ENCODE peak calls at places on chromosomes 16 and 17, in nine cellular contexts. One of them, this sample, is unnamed.

GRCh38 chr16:397135-397661 is at the start of gene NME4:
- DNase-seq in WERI-Rb-1: no peak
- DNase-seq in WTC11: peak; percentile 50
- DNase-seq in mucosa of descending colon: no peak
- DNase-seq in GM13977: peak; percentile 74
- DNase-seq in tibial artery: no peak
- DNase-seq in uterus: no peak
- DNase-seq in GM10248: peak; percentile 60
- DNase-seq in HCT116: no peak
- DNase-seq in this sample: no peak

GRCh38 chr16:27314161-27314723 is 468 bp downstream of the IL4R start:
- DNase-seq in uterus: peak; percentile 76
- DNase-seq in mucosa of descending colon: peak; percentile 61
- DNase-seq in tibial artery: peak; percentile 69
- DNase-seq in GM13977: peak; percentile 65
- DNase-seq in WERI-Rb-1: peak; percentile 35
- DNase-seq in GM10248: peak; percentile 59
- DNase-seq in HCT116: peak; percentile 42
- DNase-seq in WTC11: peak; percentile 34
- DNase-seq in this sample: no peak

GRCh38 chr16:9008335-9009260 is 44.9 kb upstream of the USP7 start:
- DNase-seq in mucosa of descending colon: peak; percentile 89
- DNase-seq in GM10248: peak; percentile 90
- DNase-seq in GM13977: peak; percentile 91
- DNase-seq in WTC11: peak; percentile 92
- DNase-seq in tibial artery: peak; percentile 63
- DNase-seq in HCT116: no peak
- DNase-seq in uterus: peak; percentile 43
- DNase-seq in WERI-Rb-1: peak; percentile 87
- DNase-seq in this sample: peak; percentile 7

GRCh38 chr16:85761866-85762265 is 11.0 kb upstream of the C16orf74 start:
- DNase-seq in WERI-Rb-1: no peak
- DNase-seq in tibial artery: no peak
- DNase-seq in mucosa of descending colon: no peak
- DNase-seq in GM13977: no peak
- DNase-seq in uterus: no peak
- DNase-seq in WTC11: no peak
- DNase-seq in GM10248: no peak
- DNase-seq in HCT116: no peak
- DNase-seq in this sample: no peak

GRCh38 chr16:4175849-4176248 is 59.6 kb upstream of the ADCY9 start:
- DNase-seq in GM13977: no peak
- DNase-seq in GM10248: no peak
- DNase-seq in HCT116: no peak
- DNase-seq in tibial artery: no peak
- DNase-seq in mucosa of descending colon: no peak
- DNase-seq in WERI-Rb-1: no peak
- DNase-seq in WTC11: no peak
- DNase-seq in uterus: no peak
- DNase-seq in this sample: no peak

GRCh38 chr16:11539635-11540034 is 47.1 kb downstream of the LITAF start:
- DNase-seq in GM10248: no peak
- DNase-seq in GM13977: no peak
- DNase-seq in WERI-Rb-1: no peak
- DNase-seq in mucosa of descending colon: no peak
- DNase-seq in HCT116: no peak
- DNase-seq in WTC11: no peak
- DNase-seq in tibial artery: no peak
- DNase-seq in uterus: no peak
- DNase-seq in this sample: no peak

GRCh38 chr17:63498621-63499195 is 21.8 kb downstream of the ACE start:
- DNase-seq in HCT116: no peak
- DNase-seq in GM10248: no peak
- DNase-seq in uterus: no peak
- DNase-seq in WTC11: no peak
- DNase-seq in WERI-Rb-1: no peak
- DNase-seq in mucosa of descending colon: no peak
- DNase-seq in GM13977: no peak
- DNase-seq in tibial artery: no peak
- DNase-seq in this sample: no peak

GRCh38 chr16:9232102-9232501 is 140.7 kb downstream of the HAPSTR1 start:
- DNase-seq in WERI-Rb-1: no peak
- DNase-seq in mucosa of descending colon: no peak
- DNase-seq in WTC11: no peak
- DNase-seq in uterus: no peak
- DNase-seq in HCT116: no peak
- DNase-seq in GM10248: no peak
- DNase-seq in GM13977: no peak
- DNase-seq in tibial artery: no peak
- DNase-seq in this sample: no peak

DNA sequence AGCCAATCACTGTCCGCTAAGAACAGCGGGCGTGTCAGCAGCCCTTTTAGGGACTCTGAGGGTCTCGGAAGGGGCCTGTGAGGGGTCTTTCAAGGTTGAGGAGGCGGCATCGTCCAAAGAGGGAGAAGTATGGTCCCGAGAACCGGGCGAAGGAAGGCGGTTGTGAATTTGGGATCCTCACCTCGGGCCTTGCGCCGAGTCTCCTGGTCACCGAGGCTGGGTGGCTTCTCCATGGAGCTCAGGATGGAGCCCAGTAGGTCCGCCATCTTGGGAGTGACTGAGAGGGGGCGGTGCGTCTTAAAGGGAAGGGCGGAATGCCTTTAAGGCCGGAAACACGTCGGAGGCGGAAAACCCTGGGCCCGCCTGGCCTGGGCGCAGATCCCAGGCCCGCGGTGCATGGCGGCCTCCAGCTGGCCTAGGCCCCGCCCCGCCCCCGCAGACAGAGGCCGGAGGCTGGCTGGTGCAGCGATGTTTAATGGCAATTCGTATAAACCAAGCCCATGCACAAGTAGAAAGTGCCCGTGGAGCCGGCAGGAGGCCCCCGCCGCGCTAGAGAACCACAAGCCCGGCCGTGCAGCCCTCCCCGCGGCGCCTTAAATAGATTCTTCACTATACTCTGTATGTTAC is at the start of gene SPAG7:
- DNase-seq in uterus: peak; percentile 93
- DNase-seq in tibial artery: peak; percentile 93
- DNase-seq in WTC11: peak; percentile 91
- DNase-seq in WERI-Rb-1: peak; percentile 93
- DNase-seq in GM13977: peak; percentile 97
- DNase-seq in mucosa of descending colon: peak; percentile 95
- DNase-seq in HCT116: peak; percentile 95
- DNase-seq in GM10248: peak; percentile 96
- DNase-seq in this sample: peak; percentile 92
- TF ChIP-seq CTCF in uterus: peak; percentile 33
- TF ChIP-seq CTCF in tibial artery: no peak
- TF ChIP-seq CTCF in WTC11: no peak
- TF ChIP-seq CTCF in WERI-Rb-1: no peak
- TF ChIP-seq CTCF in GM13977: no peak
- TF ChIP-seq CTCF in mucosa of descending colon: no peak
- TF ChIP-seq CTCF in HCT116: no peak
- TF ChIP-seq CTCF in GM10248: no peak
- TF ChIP-seq CTCF in this sample: peak; percentile 1

DNA sequence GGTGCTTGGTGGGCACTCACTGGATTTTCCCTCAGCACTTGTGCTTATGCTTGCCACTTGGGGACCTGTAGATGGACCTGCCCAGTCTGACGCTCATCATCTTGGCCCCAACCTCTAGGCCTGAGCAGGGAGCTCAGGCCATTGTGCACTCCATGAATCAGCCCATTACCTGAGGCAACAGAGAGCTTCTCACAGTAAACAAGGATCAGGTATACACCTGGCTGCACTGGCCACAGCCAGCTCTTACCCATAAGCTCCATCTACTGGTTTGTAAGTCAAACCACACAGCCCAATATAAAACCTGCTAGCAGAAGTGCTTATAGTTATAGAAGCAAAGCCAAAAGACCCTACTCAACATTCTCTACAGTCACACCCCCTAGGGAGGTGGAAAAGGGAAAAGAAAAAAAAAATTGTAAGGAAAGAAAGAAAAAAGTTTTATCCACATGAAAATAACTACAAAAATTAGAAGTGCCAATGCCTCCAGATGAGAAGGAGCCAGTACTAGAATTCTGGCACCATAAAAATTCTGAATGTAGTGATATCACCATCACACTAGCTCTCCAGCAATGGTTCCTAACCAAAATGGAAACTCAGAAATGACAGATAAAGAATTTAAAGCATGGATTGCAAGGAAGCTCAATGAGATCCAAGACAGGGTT is 87.8 kb upstream of the CDH5 start:
- DNase-seq in GM13977: no peak
- DNase-seq in WTC11: no peak
- DNase-seq in mucosa of descending colon: no peak
- DNase-seq in GM10248: no peak
- DNase-seq in tibial artery: no peak
- DNase-seq in HCT116: no peak
- DNase-seq in WERI-Rb-1: no peak
- DNase-seq in uterus: no peak
- DNase-seq in this sample: no peak
- TF ChIP-seq CTCF in GM13977: no peak
- TF ChIP-seq CTCF in WTC11: no peak
- TF ChIP-seq CTCF in mucosa of descending colon: no peak
- TF ChIP-seq CTCF in GM10248: no peak
- TF ChIP-seq CTCF in tibial artery: no peak
- TF ChIP-seq CTCF in HCT116: peak; percentile 34
- TF ChIP-seq CTCF in WERI-Rb-1: no peak
- TF ChIP-seq CTCF in uterus: no peak
- TF ChIP-seq CTCF in this sample: peak; percentile 47

GRCh38 chr17:56765449-56765848 is 68.3 kb downstream of the C17orf67 start:
- DNase-seq in mucosa of descending colon: no peak
- DNase-seq in GM13977: no peak
- DNase-seq in HCT116: no peak
- DNase-seq in uterus: no peak
- DNase-seq in WTC11: no peak
- DNase-seq in GM10248: no peak
- DNase-seq in tibial artery: no peak
- DNase-seq in WERI-Rb-1: no peak
- DNase-seq in this sample: no peak
- TF ChIP-seq CTCF in mucosa of descending colon: no peak
- TF ChIP-seq CTCF in GM13977: no peak
- TF ChIP-seq CTCF in HCT116: no peak
- TF ChIP-seq CTCF in uterus: no peak
- TF ChIP-seq CTCF in WTC11: no peak
- TF ChIP-seq CTCF in GM10248: no peak
- TF ChIP-seq CTCF in tibial artery: no peak
- TF ChIP-seq CTCF in WERI-Rb-1: no peak
- TF ChIP-seq CTCF in this sample: no peak

GRCh38 chr17:17201907-17202306 is 4.2 kb downstream of the PLD6 start:
- DNase-seq in tibial artery: no peak
- DNase-seq in GM10248: no peak
- DNase-seq in GM13977: no peak
- DNase-seq in WERI-Rb-1: no peak
- DNase-seq in mucosa of descending colon: no peak
- DNase-seq in HCT116: no peak
- DNase-seq in WTC11: no peak
- DNase-seq in uterus: no peak
- DNase-seq in this sample: no peak

GRCh38 chr17:17204041-17204591 is 2.0 kb downstream of the PLD6 start:
- DNase-seq in WTC11: no peak
- DNase-seq in uterus: no peak
- DNase-seq in GM10248: no peak
- DNase-seq in tibial artery: peak; percentile 52
- DNase-seq in GM13977: no peak
- DNase-seq in mucosa of descending colon: no peak
- DNase-seq in HCT116: no peak
- DNase-seq in WERI-Rb-1: no peak
- DNase-seq in this sample: no peak

GRCh38 chr17:17201271-17201670 is 4.9 kb downstream of the PLD6 start:
- DNase-seq in WERI-Rb-1: no peak
- DNase-seq in WTC11: no peak
- DNase-seq in mucosa of descending colon: no peak
- DNase-seq in GM10248: no peak
- DNase-seq in GM13977: no peak
- DNase-seq in tibial artery: no peak
- DNase-seq in HCT116: no peak
- DNase-seq in uterus: no peak
- DNase-seq in this sample: peak; percentile 90

GRCh38 chr17:17204635-17205231 is 1.4 kb downstream of the PLD6 start:
- DNase-seq in WERI-Rb-1: no peak
- DNase-seq in WTC11: no peak
- DNase-seq in uterus: no peak
- DNase-seq in tibial artery: no peak
- DNase-seq in GM13977: no peak
- DNase-seq in HCT116: no peak
- DNase-seq in GM10248: no peak
- DNase-seq in mucosa of descending colon: no peak
- DNase-seq in this sample: no peak

DNA sequence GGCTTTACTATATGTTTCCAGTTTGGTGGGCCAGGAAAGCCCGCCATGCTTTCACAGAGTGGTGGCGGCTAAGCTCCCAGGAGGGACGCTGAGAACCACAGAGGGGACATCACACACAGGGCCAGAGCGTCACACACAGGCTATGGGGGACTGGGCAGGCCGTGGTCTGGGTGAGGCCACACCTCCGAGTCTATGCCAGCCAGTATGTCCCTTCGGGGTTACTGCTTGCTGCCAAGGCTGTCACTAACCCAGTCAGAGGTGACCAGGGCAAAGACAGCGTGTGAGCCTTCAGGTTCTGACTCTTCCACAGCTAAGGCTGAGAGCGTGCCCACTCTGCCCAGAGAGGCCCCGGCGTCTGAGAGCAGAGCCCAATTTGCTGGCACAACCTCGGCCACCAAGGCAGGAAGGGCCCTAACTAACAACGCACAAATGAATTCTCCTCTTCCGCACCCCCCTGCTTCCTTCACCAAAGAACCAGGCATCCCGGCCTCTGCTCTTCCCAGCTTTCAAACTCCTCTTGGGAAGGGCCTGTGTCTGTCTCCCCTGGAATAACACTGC is 2.9 kb downstream of the PLD6 start:
- DNase-seq in uterus: no peak
- DNase-seq in GM13977: no peak
- DNase-seq in HCT116: no peak
- DNase-seq in tibial artery: no peak
- DNase-seq in GM10248: no peak
- DNase-seq in WERI-Rb-1: no peak
- DNase-seq in mucosa of descending colon: no peak
- DNase-seq in WTC11: no peak
- DNase-seq in this sample: no peak
- TF ChIP-seq CTCF in uterus: no peak
- TF ChIP-seq CTCF in GM13977: no peak
- TF ChIP-seq CTCF in HCT116: no peak
- TF ChIP-seq CTCF in tibial artery: no peak
- TF ChIP-seq CTCF in GM10248: no peak
- TF ChIP-seq CTCF in WERI-Rb-1: no peak
- TF ChIP-seq CTCF in mucosa of descending colon: no peak
- TF ChIP-seq CTCF in WTC11: no peak
- TF ChIP-seq CTCF in this sample: no peak

This sample was measured in LNCaP clone FGC.